ENCODE peak calls at places on chromosomes 16 and 17, in eight cellular contexts. G is body of pancreas, S is AG04450, Y is transverse colon, N is endodermal cell, R is lung, H is mammary epithelial cell, Z is left ventricle myocardium inferior. K is an unnamed sample.

GRCh38 chr16:65083181-65083845 is 38.5 kb downstream of the CDH11 start:
- DNase-seq in Y (no peak), H (no peak), Z (no peak), R (no peak), S (no peak), G (no peak), N (no peak), K (no peak)

GRCh38 chr16:84199861-84200260 is 8.9 kb downstream of the ADAD2 start:
- DNase-seq in Z (no peak), N (no peak), H (no peak), R (no peak), G (no peak), Y (no peak), S (no peak), K (no peak)

GRCh38 chr16:56589141-56590039 is at the start of gene MT3:
- DNase-seq in N (peak; percentile 81), Z (no peak), G (peak; percentile 55), R (no peak), S (no peak), H (no peak), Y (peak; percentile 38), K (no peak)

GRCh38 chr16:83954577-83955016 is 1.6 kb downstream of the OSGIN1 start:
- DNase-seq in Z (peak; percentile 41), H (peak; percentile 28), N (peak; percentile 84), Y (peak; percentile 74), G (peak; percentile 78), R (peak; percentile 79), S (no peak), K (no peak)

GRCh38 chr16:67216612-67217490 is 10.1 kb upstream of the TMEM208 start:
- DNase-seq in G (peak; percentile 33), S (no peak), R (no peak), Z (peak; percentile 68), N (no peak), Y (no peak), H (no peak), K (no peak)

GRCh38 chr16:53945996-53946395 is 242.0 kb downstream of the FTO start:
- DNase-seq in Z (no peak), S (peak; percentile 23), R (peak; percentile 33), Y (no peak), N (no peak), H (peak; percentile 43), G (peak; percentile 23), K (no peak)

GRCh38 chr17:75555679-75556153 is 30.2 kb downstream of the LLGL2 start:
- DNase-seq in Z (no peak), R (no peak), S (no peak), H (no peak), N (no peak), Y (peak; percentile 63), G (no peak), K (no peak)

GRCh38 chr17:49388290-49388640 is 26.2 kb upstream of the ZNF652 start:
- DNase-seq in H (no peak), N (no peak), R (no peak), S (no peak), G (no peak), Y (peak; percentile 23), Z (no peak), K (no peak)

GRCh38 chr16:89170346-89171215 is 967 bp upstream of the CDH15 start:
- DNase-seq in N (peak; percentile 92), H (no peak), R (peak; percentile 74), Z (no peak), Y (peak; percentile 73), G (peak; percentile 56), S (no peak), K (peak; percentile 73)

GRCh38 chr17:41663451-41664171 is 25.1 kb upstream of the EIF1 start:
- DNase-seq in G (no peak), S (no peak), R (no peak), Z (no peak), N (peak; percentile 50), Y (no peak), H (peak; percentile 81), K (no peak)

GRCh38 chr17:17691468-17692263 is 10.4 kb downstream of the RAI1 start:
- DNase-seq in G (no peak), Z (no peak), R (no peak), N (no peak), H (no peak), Y (no peak), S (no peak), K (no peak)

GRCh38 chr17:68981288-68981687 is 26.1 kb upstream of the ABCA8 start:
- DNase-seq in Y (peak; percentile 25), S (peak; percentile 3), N (no peak), G (peak; percentile 19), H (no peak), R (peak; percentile 38), Z (no peak), K (no peak)

GRCh38 chr16:27748868-27749546 is 199.1 kb downstream of the KATNIP start:
- DNase-seq in N (peak; percentile 82), H (peak; percentile 71), Z (peak; percentile 21), S (peak; percentile 39), R (no peak), Y (peak; percentile 67), G (no peak), K (peak; percentile 40)

GRCh38 chr16:678858-679807 is 1.1 kb upstream of the STUB1 start:
- DNase-seq in R (peak; percentile 73), Z (peak; percentile 76), N (peak; percentile 90), S (no peak), H (peak; percentile 30), G (peak; percentile 86), Y (peak; percentile 74), K (peak; percentile 89)

GRCh38 chr16:67847064-67847861 is at the start of gene CENPT:
- DNase-seq in R (peak; percentile 51), S (no peak), G (peak; percentile 76), Z (peak; percentile 68), N (peak; percentile 75), Y (peak; percentile 66), H (peak; percentile 78), K (no peak)

DNA sequence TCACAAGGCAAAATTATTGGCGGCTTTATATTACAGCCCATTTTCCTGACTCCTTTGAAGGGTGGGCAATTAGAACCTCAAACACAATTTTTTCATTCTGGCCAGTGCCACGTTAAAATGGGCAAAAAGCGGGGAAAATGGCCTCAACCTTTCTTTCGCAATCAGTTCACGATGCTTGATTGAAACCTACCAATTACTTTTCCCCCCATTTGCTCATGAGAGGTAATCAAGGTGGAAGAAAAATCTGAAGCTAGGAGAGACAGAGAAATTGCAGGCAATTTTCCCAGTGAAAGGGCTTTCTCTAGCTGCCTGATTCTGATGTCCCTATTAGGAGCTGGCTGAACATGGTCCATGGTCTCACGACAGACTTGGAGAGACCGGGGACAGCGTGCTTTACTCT is 215.1 kb downstream of the SLC39A11 start:
- DNase-seq in N (no peak), Z (no peak), S (no peak), H (no peak), R (no peak), Y (no peak), G (no peak), K (no peak)
- H3K9me3 ChIP-seq in N (peaks cover 50% of the 10 kb centered on the region), Z (peaks cover 66% of the 10 kb centered on the region), S (peaks cover 28% of the 10 kb centered on the region), H (peaks cover 18% of the 10 kb centered on the region), R (peaks cover 2% of the 10 kb centered on the region), Y (peaks cover 23% of the 10 kb centered on the region), G (no peaks in the 10 kb centered on the region), K (peaks cover 22% of the 10 kb centered on the region)

GRCh38 chr16:69861276-69862030 is 89.7 kb upstream of the CLEC18A start:
- DNase-seq in R (peak; percentile 39), H (no peak), Y (peak; percentile 60), N (no peak), G (peak; percentile 69), Z (no peak), S (peak; percentile 24), K (no peak)

GRCh38 chr16:69855587-69855986 is 93.5 kb downstream of the WWP2 start:
- DNase-seq in N (no peak), R (no peak), H (no peak), Z (no peak), G (no peak), S (no peak), Y (no peak), K (no peak)

GRCh38 chr16:69860233-69861231 is 90.6 kb upstream of the CLEC18A start:
- DNase-seq in N (no peak), G (no peak), S (no peak), H (no peak), R (no peak), Z (no peak), Y (peak; percentile 23), K (no peak)

GRCh38 chr16:69858196-69859104 is 92.7 kb upstream of the CLEC18A start:
- DNase-seq in S (no peak), R (no peak), Y (no peak), Z (no peak), G (no peak), H (no peak), N (no peak), K (no peak)

GRCh38 chr16:69859105-69859969 is 91.8 kb upstream of the CLEC18A start:
- DNase-seq in Z (peak; percentile 40), G (peak; percentile 78), H (peak; percentile 19), N (peak; percentile 91), R (peak; percentile 32), Y (peak; percentile 75), S (no peak), K (peak; percentile 69)
- TF ChIP-seq CTCF in Z (peak; percentile 51), G (peak; percentile 57), H (peak; percentile 54), N (peak; percentile 69), R (no peak), Y (peak; percentile 44), S (peak; percentile 10), K (peak; percentile 63)

GRCh38 chr17:9004961-9005285 is 16.4 kb upstream of the NTN1 start:
- DNase-seq in Z (no peak), G (no peak), Y (no peak), N (no peak), R (no peak), S (no peak), H (no peak), K (no peak)

GRCh38 chr17:9006175-9006767 is 15.0 kb upstream of the NTN1 start:
- DNase-seq in Z (no peak), Y (no peak), N (peak; percentile 39), S (no peak), G (no peak), H (no peak), R (no peak), K (no peak)

GRCh38 chr17:9003355-9004131 is 17.8 kb upstream of the NTN1 start:
- DNase-seq in H (peak; percentile 21), G (peak; percentile 13), Z (no peak), Y (no peak), S (no peak), N (peak; percentile 90), R (no peak), K (peak; percentile 41)

GRCh38 chr17:9002610-9003354 is 18.5 kb upstream of the NTN1 start:
- DNase-seq in S (no peak), Y (no peak), N (peak; percentile 88), R (no peak), G (peak; percentile 48), Z (peak; percentile 24), H (peak; percentile 28), K (peak; percentile 68)

GRCh38 chr17:9004132-9004960 is 17.0 kb upstream of the NTN1 start:
- DNase-seq in S (no peak), Y (no peak), H (no peak), N (peak; percentile 86), G (no peak), R (no peak), Z (no peak), K (peak; percentile 65)
- H3K27me3 ChIP-seq in S (peaks cover 35% of the 10 kb centered on the region), Y (peaks cover 86% of the 10 kb centered on the region), H (peaks cover 21% of the 10 kb centered on the region), N (peaks cover 73% of the 10 kb centered on the region), G (peaks cover 12% of the 10 kb centered on the region), R (peaks cover 31% of the 10 kb centered on the region), Z (peaks cover 95% of the 10 kb centered on the region), K (peaks cover 28% of the 10 kb centered on the region)

DNA sequence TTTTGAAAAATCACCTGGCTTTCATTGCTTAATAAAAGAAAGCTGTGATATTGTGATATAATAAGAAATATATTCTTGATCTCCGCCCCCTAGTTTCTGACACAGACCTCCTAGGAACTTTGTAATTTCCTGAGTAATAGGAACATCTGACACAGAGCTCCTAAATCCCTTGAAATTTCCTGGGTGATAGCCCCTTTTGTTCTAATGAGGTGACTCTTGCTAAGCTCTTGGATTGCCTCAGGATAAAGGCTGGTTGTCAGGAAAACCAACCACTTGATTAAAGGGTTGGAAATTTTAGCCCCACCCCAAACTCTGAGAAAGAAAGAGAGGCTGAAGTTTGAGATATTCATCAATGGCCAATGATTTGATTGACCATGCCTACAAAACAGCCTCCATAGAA is 326.4 kb upstream of the KIF2B start:
- DNase-seq in R (no peak), G (no peak), N (no peak), Y (no peak), H (no peak), S (no peak), Z (no peak), K (peak; percentile 18)
- H3K9me3 ChIP-seq in R (no peaks in the 10 kb centered on the region), G (no peaks in the 10 kb centered on the region), N (no peaks in the 10 kb centered on the region), Y (no peaks in the 10 kb centered on the region), H (no peaks in the 10 kb centered on the region), S (no peaks in the 10 kb centered on the region), Z (no peaks in the 10 kb centered on the region), K (no peaks in the 10 kb centered on the region)